ENCODE peak calls at places on chromosomes 16 and 17, in ten cellular contexts. T, D, R, G, L, W, C, K, J and V are unnamed samples.
A peak's percentile ranks its signal among the peaks of the same experiment; 100 is the strongest.

GRCh38 chr16:19837984-19838707 is 46.5 kb downstream of the GPRC5B start:
- DNase-seq in T (no peak), D (no peak), R (no peak), G (no peak), L (no peak), W (no peak), C (peak; percentile 49), K (no peak), J (no peak), V (no peak)

GRCh38 chr16:397135-397661 is at the start of gene NME4:
- DNase-seq in T (peak; percentile 53), D (peak; percentile 41), R (no peak), G (no peak), L (no peak), W (peak; percentile 80), C (peak; percentile 66), K (no peak), J (peak; percentile 58), V (peak; percentile 42)

GRCh38 chr17:76048711-76049110 is 21.6 kb upstream of the EVPL start:
- DNase-seq in T (no peak), D (no peak), R (no peak), G (peak; percentile 26), L (no peak), W (no peak), C (no peak), K (peak; percentile 56), J (no peak), V (no peak)

GRCh38 chr17:79049821-79050220 is 24.8 kb upstream of the ENGASE start:
- DNase-seq in T (no peak), D (no peak), R (no peak), G (no peak), L (no peak), W (peak; percentile 68), C (no peak), K (no peak), J (peak; percentile 19), V (no peak)

GRCh38 chr16:5412721-5413120 is 315.1 kb upstream of the EEF2KMT start:
- DNase-seq in T (no peak), D (no peak), R (no peak), G (no peak), L (no peak), W (peak; percentile 76), C (peak; percentile 66), K (no peak), J (no peak), V (no peak)

GRCh38 chr16:23424292-23424958 is 28.6 kb downstream of the COG7 start:
- DNase-seq in T (no peak), D (no peak), R (no peak), G (no peak), L (no peak), W (peak; percentile 82), C (no peak), K (peak; percentile 18), J (peak; percentile 86), V (no peak)

GRCh38 chr16:2465653-2466415 is 5.3 kb upstream of the NTN3 start:
- DNase-seq in T (no peak), D (no peak), R (no peak), G (no peak), L (no peak), W (no peak), C (peak; percentile 66), K (no peak), J (no peak), V (no peak)

GRCh38 chr16:86512860-86513470 is 2.6 kb downstream of the FOXF1 start:
- DNase-seq in T (no peak), D (no peak), R (no peak), G (no peak), L (no peak), W (peak; percentile 66), C (peak; percentile 51), K (no peak), J (peak; percentile 26), V (no peak)

GRCh38 chr17:44216173-44216572 is 3.3 kb downstream of the UBTF start:
- DNase-seq in T (no peak), D (no peak), R (no peak), G (no peak), L (no peak), W (no peak), C (no peak), K (no peak), J (no peak), V (no peak)

GRCh38 chr17:75392559-75392958 is 12.9 kb downstream of the GRB2 start:
- DNase-seq in T (no peak), D (no peak), R (no peak), G (no peak), L (no peak), W (no peak), C (no peak), K (no peak), J (no peak), V (no peak)

GRCh38 chr17:17780941-17781590 is 55.7 kb downstream of the SREBF1 start:
- DNase-seq in T (peak; percentile 83), D (peak; percentile 22), R (peak; percentile 32), G (peak; percentile 39), L (peak; percentile 46), W (peak; percentile 78), C (peak; percentile 95), K (peak; percentile 77), J (no peak), V (peak; percentile 14)

GRCh38 chr16:67718668-67719047 is 458 bp downstream of the GFOD2 start:
- DNase-seq in T (no peak), D (no peak), R (no peak), G (no peak), L (no peak), W (no peak), C (no peak), K (no peak), J (no peak), V (no peak)

GRCh38 chr16:69324013-69324531 is 6.3 kb downstream of the PDF start:
- DNase-seq in T (no peak), D (no peak), R (no peak), G (no peak), L (no peak), W (peak; percentile 82), C (no peak), K (no peak), J (peak; percentile 76), V (no peak)

GRCh38 chr17:78185981-78186688 is 717 bp downstream of the TK1 start:
- DNase-seq in T (peak; percentile 30), D (no peak), R (no peak), G (no peak), L (no peak), W (no peak), C (no peak), K (peak; percentile 2), J (peak; percentile 81), V (peak; percentile 52)

GRCh38 chr17:1865252-1866037 is 35.6 kb downstream of the RPA1 start:
- DNase-seq in T (peak; percentile 51), D (no peak), R (peak; percentile 51), G (no peak), L (peak; percentile 4), W (no peak), C (no peak), K (no peak), J (peak; percentile 41), V (peak; percentile 62)

GRCh38 chr17:35588196-35588920 is 1.2 kb downstream of the AP2B1 start:
- DNase-seq in T (peak; percentile 47), D (no peak), R (peak; percentile 47), G (peak; percentile 47), L (no peak), W (no peak), C (no peak), K (peak; percentile 80), J (no peak), V (peak; percentile 60)

GRCh38 chr16:27109666-27110523 is 43.2 kb downstream of the C16orf82 start:
- DNase-seq in T (peak; percentile 74), D (peak; percentile 97), R (peak; percentile 59), G (peak; percentile 28), L (no peak), W (peak; percentile 94), C (peak; percentile 90), K (peak; percentile 19), J (peak; percentile 96), V (peak; percentile 91)

GRCh38 chr17:68860941-68861340 is 94.3 kb downstream of the ABCA8 start:
- DNase-seq in T (no peak), D (no peak), R (no peak), G (no peak), L (no peak), W (no peak), C (no peak), K (no peak), J (no peak), V (no peak)

GRCh38 chr17:79699386-79700036 is 31.2 kb upstream of the ENPP7 start:
- DNase-seq in T (no peak), D (no peak), R (no peak), G (no peak), L (no peak), W (no peak), C (peak; percentile 80), K (no peak), J (no peak), V (no peak)

DNA sequence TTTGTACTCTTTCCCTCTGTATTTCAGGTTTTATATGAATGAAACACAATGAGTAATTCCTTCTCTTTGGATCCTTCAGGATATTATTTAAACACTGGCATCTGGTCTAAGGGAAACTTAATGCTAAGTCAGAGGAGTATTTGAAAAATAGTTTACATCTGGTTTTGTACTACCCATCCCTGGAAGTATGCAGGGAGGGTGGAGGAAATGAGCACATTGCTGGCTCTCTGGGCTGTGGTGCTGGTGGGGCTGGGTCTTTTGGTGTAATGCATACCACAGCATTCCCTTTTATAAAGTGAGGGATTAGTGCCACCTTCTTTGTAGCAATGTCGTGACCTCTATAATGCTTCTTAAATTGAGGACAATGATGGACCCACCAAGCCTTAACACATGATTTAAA is 105.4 kb upstream of the AXIN2 start:
- DNase-seq in T (no peak), D (no peak), R (peak; percentile 15), G (no peak), L (peak; percentile 27), W (no peak), C (no peak), K (peak; percentile 12), J (no peak), V (no peak)
- TF ChIP-seq CTCF in T (no peak), D (no peak), R (no peak), G (no peak), L (no peak), W (no peak), C (no peak), K (no peak), J (no peak), V (no peak)

GRCh38 chr17:41659813-41660212 is 28.9 kb upstream of the EIF1 start:
- DNase-seq in T (no peak), D (no peak), R (no peak), G (no peak), L (no peak), W (no peak), C (no peak), K (peak; percentile 34), J (no peak), V (no peak)
- TF ChIP-seq CTCF in T (no peak), D (no peak), R (no peak), G (no peak), L (no peak), W (no peak), C (no peak), K (no peak), J (no peak), V (no peak)

GRCh38 chr16:47132310-47132709 is 11.4 kb downstream of the NETO2 start:
- DNase-seq in T (peak; percentile 42), D (no peak), R (peak; percentile 11), G (no peak), L (no peak), W (no peak), C (no peak), K (no peak), J (no peak), V (no peak)
- TF ChIP-seq CTCF in T (no peak), D (no peak), R (no peak), G (peak; percentile 11), L (no peak), W (no peak), C (no peak), K (no peak), J (no peak), V (no peak)

GRCh38 chr16:81416749-81417148 is 27.9 kb upstream of the CMIP start:
- DNase-seq in T (no peak), D (no peak), R (no peak), G (no peak), L (no peak), W (no peak), C (no peak), K (no peak), J (no peak), V (no peak)
- TF ChIP-seq CTCF in T (no peak), D (no peak), R (no peak), G (no peak), L (no peak), W (no peak), C (no peak), K (no peak), J (no peak), V (no peak)